ENCODE peak calls at places on chromosomes 16 and 17, in nine cellular contexts. G, P, J, C, M, I, Y, K and V are unnamed samples.

GRCh38 chr16:51757124-51757470 is 606.0 kb upstream of the SALL1 start:
- DNase-seq in G (no peak), P (no peak), J (no peak), C (no peak), M (no peak), I (no peak), Y (no peak), K (no peak), V (no peak)

GRCh38 chr17:16521070-16521727 is 29.2 kb upstream of the LRRC75A start:
- DNase-seq in G (peak; percentile 92), P (peak; percentile 78), J (peak; percentile 94), C (peak; percentile 80), M (peak; percentile 94), I (peak; percentile 94), Y (peak; percentile 81), K (peak; percentile 84), V (peak; percentile 45)

GRCh38 chr17:76683921-76684745 is 26.6 kb downstream of the MXRA7 start:
- DNase-seq in G (no peak), P (no peak), J (no peak), C (no peak), M (no peak), I (no peak), Y (no peak), K (no peak), V (no peak)

GRCh38 chr16:85641776-85642176 is 28.7 kb downstream of the GSE1 start:
- DNase-seq in G (no peak), P (no peak), J (no peak), C (peak; percentile 71), M (no peak), I (peak; percentile 11), Y (no peak), K (peak; percentile 51), V (no peak)

GRCh38 chr16:88737298-88738166 is 31.2 kb downstream of the CTU2 start:
- DNase-seq in G (peak; percentile 71), P (peak; percentile 64), J (peak; percentile 68), C (peak; percentile 85), M (peak; percentile 79), I (peak; percentile 86), Y (peak; percentile 29), K (peak; percentile 42), V (no peak)

GRCh38 chr17:5282639-5283217 is 644 bp downstream of the RABEP1 start:
- DNase-seq in G (peak; percentile 29), P (peak; percentile 31), J (peak; percentile 17), C (peak; percentile 50), M (peak; percentile 17), I (peak; percentile 11), Y (no peak), K (peak; percentile 20), V (no peak)

GRCh38 chr16:3488801-3489200 is 6.5 kb downstream of the C16orf90 start:
- DNase-seq in G (no peak), P (no peak), J (no peak), C (no peak), M (no peak), I (no peak), Y (no peak), K (no peak), V (no peak)

GRCh38 chr17:28949185-28950016 is 1.9 kb downstream of the PHF12 start:
- DNase-seq in G (peak; percentile 69), P (peak; percentile 49), J (peak; percentile 54), C (peak; percentile 69), M (peak; percentile 64), I (peak; percentile 53), Y (no peak), K (peak; percentile 65), V (no peak)

GRCh38 chr16:84177740-84178070 is 9.2 kb downstream of the TAF1C start:
- DNase-seq in G (peak; percentile 71), P (no peak), J (peak; percentile 38), C (peak; percentile 58), M (no peak), I (peak; percentile 39), Y (peak; percentile 23), K (no peak), V (no peak)

GRCh38 chr16:3797473-3797872 is 80.1 kb upstream of the TRAP1 start:
- DNase-seq in G (no peak), P (no peak), J (no peak), C (no peak), M (no peak), I (no peak), Y (no peak), K (no peak), V (no peak)

GRCh38 chr17:60406887-60407286 is 15.0 kb upstream of the USP32 start:
- DNase-seq in G (peak; percentile 14), P (no peak), J (no peak), C (no peak), M (no peak), I (no peak), Y (no peak), K (no peak), V (no peak)

GRCh38 chr17:9002610-9003354 is 18.5 kb upstream of the NTN1 start:
- DNase-seq in G (no peak), P (peak; percentile 24), J (no peak), C (peak; percentile 28), M (no peak), I (peak; percentile 18), Y (no peak), K (no peak), V (no peak)

GRCh38 chr17:12659500-12659899 is 6.2 kb upstream of the MYOCD start:
- DNase-seq in G (peak; percentile 44), P (no peak), J (peak; percentile 27), C (no peak), M (peak; percentile 32), I (peak; percentile 29), Y (peak; percentile 54), K (no peak), V (no peak)

GRCh38 chr17:41739661-41740352 is 5.4 kb upstream of the HAP1 start:
- DNase-seq in G (peak; percentile 30), P (no peak), J (peak; percentile 12), C (no peak), M (no peak), I (no peak), Y (no peak), K (no peak), V (peak; percentile 56)

GRCh38 chr17:76382803-76383644 is 1.4 kb upstream of the SPHK1 start:
- DNase-seq in G (peak; percentile 71), P (no peak), J (peak; percentile 66), C (no peak), M (peak; percentile 39), I (peak; percentile 75), Y (no peak), K (peak; percentile 38), V (no peak)

GRCh38 chr16:68269793-68270192 is 5.5 kb downstream of the SLC7A6 start:
- DNase-seq in G (no peak), P (no peak), J (no peak), C (no peak), M (no peak), I (no peak), Y (no peak), K (no peak), V (no peak)
- H3K4me3 ChIP-seq in G (no peak overlapping the region), P (no peak overlapping the region), J (no peak overlapping the region), C (no peak overlapping the region), M (no peak overlapping the region), I (no peak overlapping the region), Y (no peak overlapping the region), K (no peak overlapping the region), V (no peak overlapping the region)

GRCh38 chr17:37744961-37745800 is at the start of gene HNF1B:
- DNase-seq in G (no peak), P (no peak), J (no peak), C (no peak), M (no peak), I (no peak), Y (no peak), K (no peak), V (no peak)

GRCh38 chr17:37742762-37743611 is 1.9 kb downstream of the HNF1B start:
- DNase-seq in G (no peak), P (no peak), J (no peak), C (no peak), M (no peak), I (no peak), Y (no peak), K (no peak), V (no peak)

GRCh38 chr17:37743612-37743874 is 1.3 kb downstream of the HNF1B start:
- DNase-seq in G (no peak), P (no peak), J (no peak), C (no peak), M (no peak), I (no peak), Y (no peak), K (no peak), V (no peak)

GRCh38 chr17:37744633-37744927 is 279 bp downstream of the HNF1B start:
- DNase-seq in G (no peak), P (no peak), J (no peak), C (no peak), M (no peak), I (no peak), Y (no peak), K (no peak), V (no peak)

DNA sequence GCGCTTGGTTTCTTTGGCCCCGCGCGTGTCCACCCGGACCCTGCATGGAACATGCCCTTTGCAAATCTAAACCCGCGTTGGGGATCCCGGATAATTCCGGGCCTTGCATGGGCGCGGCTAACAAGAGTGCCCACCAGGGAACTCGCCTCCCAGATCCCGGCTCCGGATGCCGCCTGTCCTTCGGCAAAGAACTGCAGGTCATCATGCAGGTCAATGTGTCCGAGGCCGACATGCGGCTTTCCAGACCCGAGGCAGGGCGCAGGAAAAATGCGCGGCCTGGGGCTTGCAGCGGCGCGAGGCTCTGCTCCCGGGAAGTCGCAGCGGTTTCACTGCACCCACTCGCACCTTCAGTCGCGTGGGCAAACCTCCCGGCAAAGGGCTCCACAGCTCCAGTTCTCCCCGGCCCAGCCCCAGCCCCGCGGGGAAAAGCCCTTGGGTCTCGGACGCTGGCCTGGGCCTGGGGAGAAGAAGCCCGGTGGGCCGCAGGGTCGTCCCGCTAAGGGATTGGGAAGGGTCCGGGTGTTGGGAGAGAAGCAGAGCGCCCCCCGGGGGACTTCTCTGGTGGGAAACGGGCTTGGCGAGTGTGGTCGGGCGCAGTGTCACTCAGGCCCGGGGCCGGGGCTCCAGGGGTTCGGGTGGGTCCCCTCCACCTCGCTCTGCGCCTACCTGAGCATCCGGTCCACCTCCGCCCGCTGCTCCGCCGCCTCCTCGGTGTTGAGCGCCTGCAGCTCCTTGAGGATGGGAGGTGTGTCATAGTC is 805 bp downstream of the HNF1B start:
- DNase-seq in G (no peak), P (no peak), J (no peak), C (no peak), M (no peak), I (no peak), Y (no peak), K (no peak), V (no peak)
- TF ChIP-seq CTCF in G (no peak), P (no peak), J (no peak), C (no peak), M (no peak), I (no peak), Y (peak; percentile 2), K (no peak), V (no peak)

GRCh38 chr16:50195756-50196155 is 42.6 kb downstream of the TENT4B start:
- DNase-seq in G (no peak), P (no peak), J (no peak), C (no peak), M (no peak), I (no peak), Y (no peak), K (no peak), V (no peak)
- H3K4me3 ChIP-seq in G (no peak overlapping the region), P (no peak overlapping the region), J (no peak overlapping the region), C (no peak overlapping the region), M (peak overlapping the region; percentile 36), I (no peak overlapping the region), Y (no peak overlapping the region), K (no peak overlapping the region), V (no peak overlapping the region)

DNA sequence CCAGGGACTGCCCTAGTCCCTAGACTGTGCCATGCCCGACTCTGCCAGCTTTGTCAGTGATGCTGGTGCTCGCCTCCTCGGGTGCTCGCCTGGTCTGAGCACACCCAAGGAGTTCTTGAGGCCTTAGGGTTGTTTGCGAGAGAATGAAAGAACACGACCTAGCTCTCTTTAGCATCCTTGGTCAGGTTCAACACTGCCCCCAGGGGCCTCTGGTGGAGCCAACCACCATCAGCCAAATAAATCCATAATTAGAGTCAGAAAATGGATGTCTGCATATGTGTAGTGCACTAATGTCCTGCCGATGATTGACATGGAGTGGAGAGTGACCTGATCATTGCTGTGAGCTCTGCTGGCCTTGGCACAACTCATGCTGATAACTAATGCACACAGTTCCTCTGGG is 8.2 kb upstream of the STH start:
- DNase-seq in G (no peak), P (no peak), J (no peak), C (no peak), M (no peak), I (no peak), Y (no peak), K (no peak), V (no peak)
- TF ChIP-seq CTCF in G (no peak), P (no peak), J (no peak), C (no peak), M (no peak), I (peak; percentile 6), Y (peak; percentile 19), K (no peak), V (no peak)